ENCODE peak calls at places on chromosomes 6 and 20, in six cellular contexts. N, F, E, Z, K and G are unnamed samples.
A peak's percentile ranks its signal among the peaks of the same experiment; 100 is the strongest.

GRCh38 chr6:114108119-114109002 is 137.4 kb upstream of the HDAC2 start:
- DNase-seq in N (peak; percentile 58), E (peak; percentile 45), Z (peak; percentile 85), F (peak; percentile 65), K (peak; percentile 74), G (peak; percentile 66)

GRCh38 chr6:34359438-34360158 is 32.9 kb downstream of the NUDT3 start:
- DNase-seq in Z (no peak), F (no peak), K (no peak), E (no peak), N (no peak), G (no peak)

GRCh38 chr20:53829086-53829703 is 235.6 kb upstream of the ZNF217 start:
- DNase-seq in Z (peak; percentile 76), K (no peak), N (no peak), E (no peak), F (no peak), G (no peak)

GRCh38 chr20:891121-892080 is 24.7 kb downstream of the ANGPT4 start:
- DNase-seq in K (no peak), F (no peak), N (peak; percentile 74), Z (peak; percentile 24), E (peak; percentile 53), G (peak; percentile 87)

GRCh38 chr6:38176797-38177751 is 357.5 kb downstream of the ZFAND3 start:
- DNase-seq in N (peak; percentile 33), K (no peak), E (no peak), Z (peak; percentile 75), F (no peak), G (no peak)

GRCh38 chr6:166678426-166678825 is 51.4 kb upstream of the RPS6KA2 start:
- DNase-seq in E (no peak), K (no peak), N (no peak), F (no peak), Z (peak; percentile 81), G (no peak)

GRCh38 chr20:62571667-62572344 is 70.5 kb upstream of the SLCO4A1 start:
- DNase-seq in N (no peak), F (no peak), E (no peak), K (no peak), Z (no peak), G (peak; percentile 72)

GRCh38 chr20:56805313-56805712 is 176.2 kb downstream of the TFAP2C start:
- DNase-seq in E (no peak), Z (no peak), F (no peak), N (no peak), K (no peak), G (no peak)

GRCh38 chr6:10837009-10837691 is 1.2 kb downstream of the MAK start:
- DNase-seq in Z (peak; percentile 12), F (peak; percentile 54), N (peak; percentile 66), K (peak; percentile 31), E (no peak), G (no peak)

GRCh38 chr6:74409447-74409846 is 713.4 kb downstream of the CD109 start:
- DNase-seq in F (no peak), Z (peak; percentile 57), E (no peak), N (no peak), K (no peak), G (no peak)

GRCh38 chr6:2945069-2945452 is 26.3 kb downstream of the SERPINB6 start:
- DNase-seq in Z (no peak), K (no peak), N (no peak), E (no peak), F (no peak), G (no peak)

GRCh38 chr6:149563203-149563927 is 2.8 kb upstream of the GINM1 start:
- DNase-seq in K (no peak), E (no peak), N (no peak), Z (peak; percentile 18), F (no peak), G (no peak)

GRCh38 chr6:41200901-41201783 is at the start of gene TREML2:
- DNase-seq in E (no peak), K (no peak), F (peak; percentile 55), N (no peak), Z (no peak), G (no peak)

GRCh38 chr6:107670792-107671199 is 153.3 kb downstream of the SCML4 start:
- DNase-seq in E (no peak), N (no peak), Z (peak; percentile 30), K (peak; percentile 66), F (peak; percentile 71), G (peak; percentile 78)

GRCh38 chr6:134446228-134446848 is 128.4 kb upstream of the SGK1 start:
- DNase-seq in E (no peak), Z (no peak), K (no peak), N (no peak), F (no peak), G (no peak)

GRCh38 chr6:111724505-111724904 is 118.8 kb upstream of the TRAF3IP2 start:
- DNase-seq in N (no peak), Z (no peak), K (no peak), F (no peak), E (no peak), G (no peak)

GRCh38 chr20:4161447-4162251 is 146.3 kb upstream of the RNF24 start:
- DNase-seq in N (no peak), E (no peak), F (peak; percentile 52), Z (no peak), K (no peak), G (no peak)

GRCh38 chr6:167093922-167094432 is 28.9 kb upstream of the CCR6 start:
- DNase-seq in Z (no peak), N (no peak), K (no peak), E (no peak), F (no peak), G (no peak)

GRCh38 chr20:17859616-17860232 is 108.9 kb downstream of the SNX5 start:
- DNase-seq in Z (no peak), K (no peak), F (no peak), E (no peak), N (no peak), G (no peak)
- H3K4me1 ChIP-seq in Z (peaks cover 29% of the 10 kb centered on the region), K (peaks cover 24% of the 10 kb centered on the region), F (peaks cover 17% of the 10 kb centered on the region), E (peaks cover 29% of the 10 kb centered on the region), N (no peaks in the 10 kb centered on the region), G (peaks cover 11% of the 10 kb centered on the region)

DNA sequence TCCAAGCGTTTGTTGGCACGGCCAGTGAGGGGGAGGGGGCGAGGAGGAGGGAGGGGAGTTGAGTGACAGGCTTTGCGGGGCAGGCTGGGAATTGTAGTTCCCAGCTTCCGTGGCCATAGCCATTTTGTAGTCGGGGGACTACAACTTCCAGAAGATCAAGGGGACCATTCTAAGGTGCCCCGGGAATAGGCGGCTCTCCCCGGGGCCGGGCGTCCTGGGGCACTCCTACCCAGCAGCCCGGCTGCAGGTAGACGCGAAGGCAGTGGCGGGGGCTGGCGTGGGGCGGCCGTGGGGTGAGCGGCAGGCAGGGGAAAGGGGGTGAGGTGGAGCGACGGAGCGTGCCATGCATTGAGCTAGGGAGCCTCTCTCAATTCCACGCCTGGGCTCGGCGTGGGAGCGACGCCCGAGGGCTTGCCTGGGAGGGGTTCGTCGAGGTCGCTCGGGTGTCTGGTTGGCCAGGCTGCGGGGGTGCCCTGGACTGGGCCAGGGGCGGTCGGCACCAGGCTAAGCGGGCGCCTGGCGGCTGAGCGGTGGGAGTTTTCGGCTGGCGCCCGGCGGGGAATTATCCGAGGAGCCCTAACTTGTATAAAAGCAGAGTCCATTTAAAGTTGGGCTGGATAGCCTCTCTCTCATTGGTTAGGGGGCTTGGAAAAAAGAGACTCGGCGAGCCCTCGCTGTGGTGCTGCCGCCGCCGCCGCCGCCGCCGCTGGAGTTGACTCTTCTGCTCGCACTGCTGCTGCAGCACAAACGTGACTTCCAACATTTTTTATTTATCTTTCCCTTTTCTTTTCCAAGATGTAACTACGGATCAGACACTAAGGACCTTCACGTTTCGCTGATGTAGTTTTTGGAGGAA is at the start of gene JARID2:
- DNase-seq in K (peak; percentile 100), F (peak; percentile 99), Z (peak; percentile 97), N (peak; percentile 99), E (peak; percentile 97), G (peak; percentile 100)
- TF ChIP-seq CTCF in K (peak; percentile 37), F (no peak), Z (no peak), N (no peak), E (peak; percentile 64), G (no peak)

GRCh38 chr6:53744321-53744720 is 50.5 kb upstream of the LRRC1 start:
- DNase-seq in K (no peak), F (no peak), N (no peak), E (no peak), Z (peak; percentile 28), G (no peak)
- H3K4me1 ChIP-seq in K (no peaks in the 10 kb centered on the region), F (no peaks in the 10 kb centered on the region), N (no peaks in the 10 kb centered on the region), E (no peaks in the 10 kb centered on the region), Z (no peaks in the 10 kb centered on the region), G (no peaks in the 10 kb centered on the region)

GRCh38 chr20:38790210-38791053 is 15.1 kb upstream of the PPP1R16B start:
- DNase-seq in Z (peak; percentile 63), E (no peak), F (no peak), K (no peak), N (no peak), G (no peak)
- TF ChIP-seq CTCF in Z (peak; percentile 63), E (no peak), F (peak; percentile 84), K (peak; percentile 73), N (peak; percentile 64), G (peak; percentile 51)

DNA sequence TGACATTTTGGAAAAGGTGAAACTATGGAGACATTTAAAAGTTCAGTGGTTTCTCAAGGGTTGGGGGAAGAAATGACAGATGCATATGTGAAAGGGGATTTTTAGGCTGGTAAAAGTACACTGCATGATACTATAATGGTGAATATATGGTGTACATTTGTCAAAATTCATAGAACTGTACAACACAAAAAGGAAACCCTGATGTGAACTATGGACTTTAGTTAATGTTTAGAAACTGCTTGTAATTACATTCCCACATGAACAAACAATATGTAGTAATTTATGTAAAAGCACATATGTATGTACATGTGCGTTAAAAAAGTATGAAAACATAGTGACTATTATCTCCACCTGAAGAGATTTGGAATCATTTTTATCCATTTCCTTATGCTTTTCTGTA is 907.3 kb upstream of the CITED2 start:
- DNase-seq in N (no peak), Z (no peak), E (no peak), F (no peak), K (no peak), G (no peak)
- H3K4me1 ChIP-seq in N (no peaks in the 10 kb centered on the region), Z (no peaks in the 10 kb centered on the region), E (no peaks in the 10 kb centered on the region), F (no peaks in the 10 kb centered on the region), K (no peaks in the 10 kb centered on the region), G (peaks cover 11% of the 10 kb centered on the region)

DNA sequence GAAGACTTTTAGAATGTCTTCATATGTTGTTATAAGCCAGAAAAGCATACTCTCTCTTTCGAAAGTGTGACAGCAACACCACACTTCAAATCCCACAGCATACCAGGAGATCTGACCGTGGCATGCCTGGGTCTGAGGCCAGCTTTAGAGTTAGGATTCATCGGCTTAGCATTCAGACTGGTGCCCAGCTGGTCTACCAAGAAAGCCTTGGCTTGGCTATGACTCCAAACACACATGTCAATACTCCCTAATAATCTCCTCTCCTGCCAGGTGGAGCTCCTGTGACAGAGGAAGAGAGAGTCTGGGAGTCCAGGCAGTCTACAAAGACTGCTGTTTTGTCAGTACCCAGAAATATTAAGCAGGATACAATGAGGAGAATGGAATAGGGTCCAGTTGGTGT is 77.1 kb upstream of the MAN1A1 start:
- DNase-seq in E (no peak), Z (no peak), K (no peak), N (no peak), F (no peak), G (no peak)
- TF ChIP-seq CTCF in E (no peak), Z (no peak), K (no peak), N (no peak), F (no peak), G (no peak)